ENCODE peak calls at places on chromosome 22, in nine cellular contexts. U, J, P, D, T, A, B, L and Y are unnamed samples. For H3K27me3, the result is how much of the 10 kb centered on the place peaks cover.

GRCh38 chr22:43207849-43208702 is 21.1 kb upstream of the TTLL12 start:
- DNase-seq in U (no peak), J (no peak), P (no peak), D (no peak), T (no peak), A (no peak), B (no peak), L (no peak), Y (no peak)

GRCh38 chr22:28714043-28714442 is 27.6 kb downstream of the CHEK2 start:
- DNase-seq in U (no peak), J (no peak), P (no peak), D (no peak), T (no peak), A (no peak), B (peak), L (no peak), Y (no peak)

GRCh38 chr22:28029201-28029948 is 110.3 kb upstream of the PITPNB start:
- DNase-seq in U (peak), J (peak), P (peak), D (peak), T (no peak), A (peak), B (peak), L (no peak), Y (peak)

GRCh38 chr22:45880732-45881523 is 96.0 kb downstream of the WNT7B start:
- DNase-seq in U (no peak), J (no peak), P (no peak), D (no peak), T (peak), A (no peak), B (no peak), L (no peak), Y (no peak)

GRCh38 chr22:34992672-34993071 is 73.3 kb upstream of the ISX start:
- DNase-seq in U (no peak), J (no peak), P (no peak), D (no peak), T (no peak), A (no peak), B (no peak), L (no peak), Y (no peak)

GRCh38 chr22:26502688-26503561 is 9.3 kb downstream of the TFIP11 start:
- DNase-seq in U (peak), J (peak), P (peak), D (peak), T (peak), A (peak), B (peak), L (no peak), Y (peak)

GRCh38 chr22:42962295-42963230 is 52.4 kb downstream of the PACSIN2 start:
- DNase-seq in U (peak), J (peak), P (no peak), D (peak), T (no peak), A (peak), B (no peak), L (no peak), Y (no peak)

GRCh38 chr22:29061773-29062172 is at the start of gene C22orf31:
- DNase-seq in U (no peak), J (no peak), P (no peak), D (no peak), T (no peak), A (peak), B (no peak), L (no peak), Y (no peak)

GRCh38 chr22:31616315-31616980 is 45.6 kb downstream of the PISD start:
- DNase-seq in U (no peak), J (no peak), P (no peak), D (no peak), T (no peak), A (no peak), B (no peak), L (no peak), Y (peak)

GRCh38 chr22:27810566-27810965 is 9.0 kb upstream of the MN1 start:
- DNase-seq in U (peak), J (peak), P (peak), D (peak), T (no peak), A (peak), B (no peak), L (no peak), Y (no peak)

GRCh38 chr22:26484360-26484706 is 656 bp downstream of the SRRD start:
- DNase-seq in U (no peak), J (no peak), P (no peak), D (no peak), T (no peak), A (peak), B (no peak), L (no peak), Y (no peak)

GRCh38 chr22:29306830-29307657 is 594 bp downstream of the GAS2L1 start:
- DNase-seq in U (peak), J (peak), P (peak), D (peak), T (peak), A (peak), B (peak), L (no peak), Y (peak)

GRCh38 chr22:33409134-33409533 is 351.0 kb upstream of the SYN3 start:
- DNase-seq in U (no peak), J (no peak), P (no peak), D (no peak), T (no peak), A (no peak), B (no peak), L (no peak), Y (no peak)

GRCh38 chr22:42261266-42261665 is 9.2 kb downstream of the TCF20 start:
- DNase-seq in U (no peak), J (no peak), P (no peak), D (no peak), T (no peak), A (peak), B (no peak), L (no peak), Y (no peak)

GRCh38 chr22:43388420-43388851 is 23.4 kb upstream of the MPPED1 start:
- DNase-seq in U (peak), J (peak), P (peak), D (peak), T (peak), A (peak), B (peak), L (peak), Y (peak)

GRCh38 chr22:31431950-31432349 is 32.5 kb downstream of the DRG1 start:
- DNase-seq in U (no peak), J (no peak), P (no peak), D (no peak), T (peak), A (no peak), B (no peak), L (no peak), Y (no peak)

GRCh38 chr22:31872209-31872608 is 72.1 kb upstream of the YWHAH start:
- DNase-seq in U (no peak), J (peak), P (no peak), D (peak), T (no peak), A (no peak), B (peak), L (no peak), Y (no peak)

GRCh38 chr22:33584152-33584551 is 336.1 kb downstream of the LARGE1 start:
- DNase-seq in U (no peak), J (no peak), P (no peak), D (no peak), T (no peak), A (no peak), B (no peak), L (no peak), Y (no peak)

GRCh38 chr22:24159650-24160049 is 21.6 kb upstream of the SUSD2 start:
- DNase-seq in U (no peak), J (no peak), P (no peak), D (no peak), T (no peak), A (no peak), B (no peak), L (no peak), Y (no peak)

GRCh38 chr22:23888615-23889401 is 5.4 kb upstream of the MIF start:
- DNase-seq in U (no peak), J (no peak), P (no peak), D (no peak), T (no peak), A (peak), B (peak), L (no peak), Y (no peak)

GRCh38 chr22:24571266-24571665 is 15.5 kb downstream of the SNRPD3 start:
- DNase-seq in U (no peak), J (no peak), P (no peak), D (no peak), T (no peak), A (no peak), B (no peak), L (no peak), Y (no peak)

GRCh38 chr22:17778412-17778976 is 4.2 kb upstream of the BID start:
- DNase-seq in U (no peak), J (no peak), P (no peak), D (no peak), T (no peak), A (no peak), B (no peak), L (no peak), Y (no peak)

GRCh38 chr22:19066531-19067271 is 55.5 kb downstream of the DGCR2 start:
- DNase-seq in U (no peak), J (no peak), P (no peak), D (no peak), T (no peak), A (peak), B (no peak), L (no peak), Y (peak)

GRCh38 chr22:47032956-47033647 is 270.7 kb downstream of the TBC1D22A start:
- DNase-seq in U (peak), J (peak), P (no peak), D (no peak), T (no peak), A (no peak), B (no peak), L (no peak), Y (no peak)

GRCh38 chr22:18023509-18024275 is 669 bp downstream of the MICAL3 start:
- DNase-seq in U (peak), J (peak), P (peak), D (peak), T (peak), A (peak), B (peak), L (peak), Y (peak)

GRCh38 chr22:24402460-24403192 is 24.8 kb upstream of the ADORA2A start:
- DNase-seq in U (peak), J (peak), P (peak), D (peak), T (no peak), A (peak), B (peak), L (peak), Y (peak)

GRCh38 chr22:27752771-27753170 is 48.8 kb downstream of the MN1 start:
- DNase-seq in U (no peak), J (peak), P (peak), D (no peak), T (no peak), A (no peak), B (no peak), L (no peak), Y (peak)

GRCh38 chr22:17980638-17981051 is 43.7 kb downstream of the MICAL3 start:
- DNase-seq in U (peak), J (peak), P (no peak), D (no peak), T (no peak), A (peak), B (peak), L (no peak), Y (peak)

GRCh38 chr22:40721266-40721665 is 42.0 kb downstream of the MCHR1 start:
- DNase-seq in U (no peak), J (no peak), P (no peak), D (peak), T (no peak), A (peak), B (no peak), L (no peak), Y (no peak)

GRCh38 chr22:42385691-42386090 is 46.5 kb downstream of the NFAM1 start:
- DNase-seq in U (no peak), J (no peak), P (no peak), D (no peak), T (no peak), A (no peak), B (no peak), L (no peak), Y (no peak)

GRCh38 chr22:34105461-34106062 is 185.3 kb upstream of the LARGE1 start:
- DNase-seq in U (peak), J (peak), P (peak), D (peak), T (peak), A (no peak), B (no peak), L (no peak), Y (peak)

GRCh38 chr22:24768537-24769374 is 5.8 kb downstream of the PIWIL3 start:
- DNase-seq in U (peak), J (peak), P (peak), D (peak), T (no peak), A (peak), B (peak), L (peak), Y (peak)

DNA sequence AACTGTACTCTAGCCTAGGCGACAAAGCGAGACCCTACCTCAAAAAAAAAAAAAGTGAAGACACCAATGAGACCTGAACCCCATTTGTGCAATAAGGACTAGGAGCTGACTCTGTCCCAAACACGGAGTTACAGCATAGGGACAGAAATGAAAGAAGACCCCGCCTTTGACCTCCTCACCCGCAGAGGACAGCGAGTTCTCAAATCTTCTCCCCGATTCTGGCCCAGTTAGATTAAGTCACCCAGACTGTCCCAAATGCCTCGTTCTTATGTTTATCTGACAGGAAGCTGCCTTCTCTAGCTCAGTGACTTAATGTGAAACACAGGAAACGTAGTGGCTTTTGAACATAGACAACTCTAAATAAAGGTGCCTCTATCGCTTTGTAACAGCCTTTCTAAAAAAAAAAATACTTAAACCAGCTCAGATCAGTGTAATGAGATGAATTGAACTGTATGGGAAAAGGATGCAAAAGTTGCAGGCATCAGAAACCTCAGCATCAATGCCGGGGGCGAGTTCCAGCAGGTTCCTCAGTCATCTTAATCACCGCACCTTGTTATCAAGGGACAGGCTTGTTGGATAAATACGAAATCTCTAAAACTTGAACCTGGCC is 10.6 kb downstream of the MYH9 start:
- DNase-seq in U (no peak), J (no peak), P (no peak), D (no peak), T (no peak), A (no peak), B (no peak), L (no peak), Y (no peak)
- TF ChIP-seq POLR2A in U (peak), J (no peak), P (no peak), D (no peak), T (no peak), A (no peak), B (no peak), L (no peak), Y (no peak)

GRCh38 chr22:50020606-50021005 is 8.0 kb upstream of the IL17REL start:
- DNase-seq in U (no peak), J (no peak), P (no peak), D (no peak), T (no peak), A (no peak), B (no peak), L (no peak), Y (no peak)

GRCh38 chr22:50017701-50018224 is 5.2 kb upstream of the IL17REL start:
- DNase-seq in U (peak), J (no peak), P (no peak), D (no peak), T (no peak), A (no peak), B (no peak), L (no peak), Y (no peak)

GRCh38 chr22:50016988-50017700 is 4.6 kb upstream of the IL17REL start:
- DNase-seq in U (peak), J (peak), P (no peak), D (no peak), T (no peak), A (no peak), B (no peak), L (no peak), Y (no peak)

GRCh38 chr22:50018608-50019291 is 6.2 kb upstream of the IL17REL start:
- DNase-seq in U (peak), J (no peak), P (no peak), D (no peak), T (no peak), A (no peak), B (no peak), L (no peak), Y (no peak)

DNA sequence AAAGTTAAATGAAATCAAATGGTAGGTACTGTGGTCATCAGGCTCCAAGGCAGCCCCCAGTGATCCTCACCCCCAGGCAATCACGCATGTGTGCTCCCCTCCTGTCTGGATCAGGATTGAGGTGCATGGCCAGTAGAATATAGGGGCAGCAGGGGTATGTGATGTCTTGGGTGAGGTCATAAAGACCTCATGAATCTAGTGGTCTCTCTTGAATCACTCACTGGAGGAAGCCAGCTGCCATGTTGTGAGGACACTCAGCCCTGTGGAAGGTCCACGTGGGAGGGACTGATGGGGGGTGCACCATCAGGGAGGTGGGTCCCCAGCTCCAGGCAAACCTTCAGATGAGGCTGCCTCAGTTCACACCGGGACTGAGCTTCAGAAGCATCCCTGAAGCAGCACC is 6.8 kb upstream of the IL17REL start:
- DNase-seq in U (peak), J (no peak), P (no peak), D (no peak), T (no peak), A (no peak), B (no peak), L (no peak), Y (no peak)
- H3K27me3 ChIP-seq in U (under half), J (under half), P (under half), D (under half), T (under half), A (under half), B (under half), L (under half), Y (under half)

GRCh38 chr22:37752189-37753061 is 55.3 kb upstream of the GCAT start:
- DNase-seq in U (peak), J (peak), P (peak), D (peak), T (peak), A (peak), B (peak), L (peak), Y (peak)
- TF ChIP-seq CTCF in U (peak), J (no peak), P (no peak), D (no peak), T (no peak), A (peak), B (peak), L (no peak), Y (peak)

GRCh38 chr22:39151329-39151975 is 1.0 kb downstream of the CBX7 start:
- DNase-seq in U (no peak), J (no peak), P (no peak), D (no peak), T (no peak), A (no peak), B (no peak), L (no peak), Y (no peak)

GRCh38 chr22:39152024-39152510 is 413 bp downstream of the CBX7 start:
- DNase-seq in U (no peak), J (no peak), P (no peak), D (no peak), T (no peak), A (no peak), B (no peak), L (no peak), Y (no peak)

GRCh38 chr22:39150848-39151215 is 1.6 kb downstream of the CBX7 start:
- DNase-seq in U (no peak), J (no peak), P (no peak), D (no peak), T (no peak), A (no peak), B (no peak), L (no peak), Y (no peak)

GRCh38 chr22:39153220-39153860 is 860 bp upstream of the CBX7 start:
- DNase-seq in U (no peak), J (no peak), P (no peak), D (no peak), T (no peak), A (no peak), B (no peak), L (no peak), Y (no peak)

DNA sequence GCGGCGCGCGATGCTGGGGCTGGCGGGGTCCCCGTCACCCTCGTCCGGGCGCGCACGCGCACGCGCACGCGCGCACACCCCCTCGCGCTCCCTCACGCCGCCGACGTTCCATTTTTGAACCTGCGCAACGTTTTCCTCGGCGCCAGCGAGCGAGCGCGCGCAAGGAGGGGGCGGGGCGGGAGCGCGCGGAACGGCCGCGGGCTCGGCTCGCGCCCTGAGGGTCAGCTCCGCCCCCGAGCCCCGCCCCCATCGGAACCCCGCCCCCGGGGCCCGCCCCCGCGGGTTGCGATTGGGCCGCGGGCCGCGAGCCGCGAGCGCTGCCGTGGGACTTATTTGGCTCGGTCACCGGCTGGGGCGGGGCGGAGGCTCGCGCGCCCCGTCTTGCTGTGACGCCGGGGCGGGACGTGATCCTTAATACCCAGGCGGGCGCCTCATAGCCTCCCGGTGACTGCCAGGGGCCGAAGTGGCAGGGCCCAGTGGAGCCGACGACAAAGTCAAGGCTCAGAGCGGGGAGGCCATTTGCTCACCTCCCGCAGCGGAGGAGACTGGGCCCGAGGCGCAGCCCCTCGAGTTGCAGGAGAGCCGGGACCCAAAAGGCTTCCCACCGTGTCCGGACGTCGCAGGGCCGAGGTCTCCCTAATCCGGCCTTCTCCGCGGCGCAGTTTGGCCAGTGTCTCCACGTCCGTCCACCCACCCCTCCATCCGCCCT is at the start of gene CBX7:
- DNase-seq in U (peak), J (peak), P (peak), D (peak), T (peak), A (peak), B (peak), L (peak), Y (peak)
- TF ChIP-seq POLR2A in U (peak), J (no peak), P (peak), D (peak), T (peak), A (no peak), B (no peak), L (no peak), Y (peak)